ENCODE peak calls at places on chromosomes 7 and 10, in six cellular contexts. H, G, I, C, M and K are unnamed samples.

GRCh38 chr10:93701903-93702277 is 502 bp downstream of the FRA10AC1 start:
- DNase-seq in H (no peak), G (no peak), I (no peak), C (peak), M (peak), K (no peak)

GRCh38 chr7:116692599-116693308 is 20.8 kb downstream of the MET start:
- DNase-seq in H (no peak), G (no peak), I (no peak), C (no peak), M (peak), K (no peak)

GRCh38 chr10:31677198-31678138 is 251.2 kb downstream of the ARHGAP12 start:
- DNase-seq in H (peak), G (peak), I (no peak), C (no peak), M (no peak), K (peak)

GRCh38 chr7:4682621-4683042 is 537 bp downstream of the FOXK1 start:
- DNase-seq in H (peak), G (no peak), I (peak), C (peak), M (peak), K (no peak)

GRCh38 chr7:97203957-97204356 is 86.5 kb downstream of the SDHAF3 start:
- DNase-seq in H (no peak), G (no peak), I (no peak), C (no peak), M (no peak), K (no peak)

GRCh38 chr7:73742338-73742752 is 3.7 kb upstream of the ABHD11 start:
- DNase-seq in H (peak), G (no peak), I (peak), C (no peak), M (no peak), K (no peak)

GRCh38 chr7:100567751-100568175 is 5.9 kb downstream of the SAP25 start:
- DNase-seq in H (peak), G (no peak), I (no peak), C (no peak), M (no peak), K (no peak)

GRCh38 chr10:5507649-5508131 is 8.3 kb upstream of the CALML5 start:
- DNase-seq in H (no peak), G (no peak), I (no peak), C (no peak), M (no peak), K (no peak)

GRCh38 chr7:66500087-66500486 is 128.6 kb upstream of the KCTD7 start:
- DNase-seq in H (no peak), G (no peak), I (peak), C (peak), M (no peak), K (no peak)

GRCh38 chr7:154861589-154861988 is 141.3 kb downstream of the PAXIP1 start:
- DNase-seq in H (no peak), G (no peak), I (no peak), C (no peak), M (no peak), K (no peak)

GRCh38 chr10:3850999-3851937 is 66.3 kb upstream of the KLF6 start:
- DNase-seq in H (no peak), G (no peak), I (no peak), C (peak), M (peak), K (no peak)

GRCh38 chr7:128166603-128167315 is 74.3 kb upstream of the LEP start:
- DNase-seq in H (peak), G (no peak), I (no peak), C (peak), M (no peak), K (no peak)

GRCh38 chr7:137682596-137682995 is 164.2 kb downstream of the DGKI start:
- DNase-seq in H (no peak), G (no peak), I (peak), C (no peak), M (peak), K (no peak)

GRCh38 chr7:66800591-66800990 is 60.1 kb downstream of the RABGEF1 start:
- DNase-seq in H (no peak), G (no peak), I (no peak), C (no peak), M (no peak), K (no peak)

GRCh38 chr10:10256860-10257259 is 760.8 kb upstream of the CELF2 start:
- DNase-seq in H (no peak), G (no peak), I (no peak), C (no peak), M (no peak), K (no peak)

DNA sequence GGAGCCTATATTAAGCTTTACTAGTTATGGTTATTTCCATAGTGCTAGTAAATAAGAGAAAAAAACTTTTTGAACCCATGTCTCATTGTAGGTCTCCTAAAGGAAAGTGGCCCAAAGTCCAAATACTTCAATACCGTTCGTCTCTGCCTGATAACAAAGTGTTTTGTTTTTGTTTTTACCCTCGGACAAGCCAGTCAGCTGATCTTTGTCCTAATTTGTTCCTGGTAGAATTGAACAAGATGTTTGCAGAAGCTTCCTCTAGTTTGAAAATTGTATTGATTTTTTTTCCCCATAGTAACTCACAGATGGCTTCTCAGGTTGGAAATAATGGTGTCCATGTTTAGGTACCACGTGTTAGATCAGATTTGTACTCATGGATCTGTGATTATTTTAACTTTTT is 335.8 kb upstream of the KAT6B start:
- DNase-seq in H (no peak), G (no peak), I (no peak), C (no peak), M (no peak), K (no peak)
- H3K4me2 ChIP-seq in H (no peak), G (no peak), I (no peak), C (no peak), M (no peak), K (no peak)

GRCh38 chr10:22444219-22444788 is 99.0 kb downstream of the SPAG6 start:
- DNase-seq in H (no peak), G (no peak), I (no peak), C (no peak), M (no peak), K (no peak)
- H3K14ac ChIP-seq in H (no peak), G (no peak), I (no peak), C (no peak), M (no peak), K (no peak)

GRCh38 chr7:138918756-138919155 is 62.4 kb downstream of the KIAA1549 start:
- DNase-seq in H (no peak), G (no peak), I (no peak), C (no peak), M (no peak), K (no peak)
- H3K4me2 ChIP-seq in H (no peak), G (no peak), I (no peak), C (no peak), M (peak), K (no peak)

DNA sequence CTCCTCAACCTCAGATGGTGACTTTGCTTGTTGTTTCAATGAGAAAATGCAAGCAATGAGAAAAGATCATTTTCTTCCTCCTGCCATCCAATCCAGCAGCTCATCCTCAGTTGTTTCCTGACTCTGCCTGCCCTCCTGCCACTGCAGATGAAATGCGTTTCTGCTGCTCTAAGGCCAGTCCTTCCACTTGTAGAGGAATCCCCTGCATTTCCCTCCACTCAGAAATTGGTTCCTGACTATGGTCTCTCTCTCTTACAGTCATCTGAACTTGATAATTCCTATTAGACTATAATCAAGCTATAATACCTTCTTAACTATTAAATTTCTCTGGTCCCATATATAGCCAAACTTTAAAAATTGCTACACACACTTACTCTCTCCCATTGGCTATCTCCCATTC is 14.4 kb downstream of the ITGA8 start:
- DNase-seq in H (no peak), G (no peak), I (no peak), C (no peak), M (no peak), K (no peak)
- H3K14ac ChIP-seq in H (no peak), G (no peak), I (no peak), C (no peak), M (no peak), K (no peak)

DNA sequence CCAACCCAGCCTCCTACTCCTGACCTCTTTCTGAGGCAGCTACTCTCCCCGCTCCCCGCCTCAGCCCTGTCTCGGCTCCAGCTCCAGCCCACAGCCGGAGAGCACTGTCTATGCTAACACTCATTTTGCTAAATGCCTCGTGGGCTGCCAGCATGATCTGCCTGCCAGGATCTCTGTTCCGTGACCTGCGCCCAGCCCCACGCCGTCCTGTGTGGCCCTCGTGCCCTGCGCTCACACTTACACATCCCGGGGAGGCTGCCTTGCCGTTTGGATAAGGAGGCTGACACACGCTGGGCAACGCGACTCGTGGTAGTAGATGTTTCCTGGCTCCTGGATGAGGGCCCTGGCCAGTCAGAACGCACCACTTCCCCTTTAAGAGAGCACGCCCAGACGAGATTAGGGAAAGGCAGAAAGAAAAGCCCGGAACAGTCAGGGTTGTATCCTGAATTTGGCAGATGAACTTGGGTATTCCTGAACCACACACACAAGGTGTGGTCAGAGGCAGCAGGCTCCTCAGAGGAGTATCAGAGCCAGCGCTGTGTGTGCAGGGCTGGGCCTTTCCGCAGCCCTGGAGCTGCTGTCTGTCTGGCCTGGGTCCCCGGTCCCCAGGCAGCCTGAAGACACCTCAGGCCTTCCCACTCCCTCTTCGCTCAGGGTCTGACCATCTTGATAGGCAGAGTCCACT is 97.7 kb upstream of the EFCAB10 start:
- DNase-seq in H (no peak), G (no peak), I (no peak), C (no peak), M (peak), K (no peak)
- H3K4me2 ChIP-seq in H (no peak), G (no peak), I (no peak), C (no peak), M (peak), K (no peak)

DNA sequence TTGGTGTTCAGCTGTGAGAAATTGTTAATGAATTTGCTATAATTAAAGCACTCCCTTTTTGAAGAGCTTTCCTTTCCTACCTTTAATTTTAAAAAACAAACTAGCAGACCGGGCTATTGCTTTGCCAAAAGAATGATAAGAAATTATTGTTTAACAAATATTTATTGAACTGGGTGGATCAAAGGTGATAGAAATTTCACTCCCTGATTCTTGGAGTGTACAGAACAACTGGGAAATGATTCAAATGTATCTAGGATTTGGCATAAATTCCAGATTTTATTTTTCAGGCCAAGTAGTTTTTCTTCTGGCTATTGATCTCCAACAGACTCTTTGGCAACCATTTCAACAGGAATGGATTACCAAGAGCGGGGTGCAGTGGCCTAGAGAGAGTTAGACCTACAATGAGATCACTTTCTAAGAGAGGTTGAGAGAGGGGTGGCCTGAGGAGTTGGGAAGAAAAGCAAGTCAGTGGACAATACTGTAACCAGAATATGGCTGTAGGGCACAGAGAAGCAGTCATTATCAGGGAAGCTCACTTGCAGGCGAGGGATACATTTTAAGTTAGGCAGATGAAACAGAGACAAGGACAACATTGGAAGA is 71.9 kb downstream of the PLXDC2 start:
- DNase-seq in H (no peak), G (no peak), I (no peak), C (no peak), M (no peak), K (no peak)
- H3K14ac ChIP-seq in H (no peak), G (no peak), I (no peak), C (peak), M (no peak), K (no peak)

GRCh38 chr7:72337822-72338167 is 74.3 kb downstream of the CALN1 start:
- DNase-seq in H (peak), G (no peak), I (no peak), C (no peak), M (no peak), K (no peak)
- H3K4me2 ChIP-seq in H (peak), G (peak), I (peak), C (no peak), M (no peak), K (peak)